ENCODE peak calls at places on chromosomes 3 and 15, in six cellular contexts. W is lower lobe of right lung; N is CD8-positive, alpha-beta memory T cell; U is CD8-positive, alpha-beta T cell; P is H4; X is psoas muscle. S is an unnamed sample.

GRCh38 chr3:6716374-6716773 is 144.5 kb upstream of the GRM7 start:
- DNase-seq in W (no peak), N (no peak), U (no peak), P (no peak), X (no peak), S (no peak)

GRCh38 chr3:126127904-126128303 is 44.0 kb upstream of the SLC41A3 start:
- DNase-seq in W (peak; percentile 30), N (no peak), U (no peak), P (no peak), X (peak; percentile 4), S (no peak)

GRCh38 chr3:129417354-129417753 is 11.1 kb downstream of the EFCAB12 start:
- DNase-seq in W (no peak), N (no peak), U (no peak), P (peak; percentile 73), X (no peak), S (no peak)

GRCh38 chr3:52238193-52238760 is 681 bp downstream of the TWF2 start:
- DNase-seq in W (no peak), N (no peak), U (no peak), P (no peak), X (peak; percentile 12), S (no peak)

GRCh38 chr3:122767690-122768372 is 25.8 kb downstream of the HSPBAP1 start:
- DNase-seq in W (no peak), N (no peak), U (no peak), P (no peak), X (no peak), S (no peak)

GRCh38 chr3:58332575-58333179 is at the start of gene PXK:
- DNase-seq in W (peak; percentile 88), N (peak; percentile 73), U (peak; percentile 70), P (peak; percentile 28), X (peak; percentile 88), S (peak; percentile 95)

GRCh38 chr3:4467522-4467867 is 426 bp upstream of the SUMF1 start:
- DNase-seq in W (no peak), N (no peak), U (no peak), P (no peak), X (no peak), S (no peak)

GRCh38 chr3:112360574-112360973 is 27.6 kb downstream of the CD200 start:
- DNase-seq in W (no peak), N (no peak), U (no peak), P (no peak), X (peak; percentile 23), S (peak; percentile 31)

GRCh38 chr3:178454714-178455113 is 81.5 kb upstream of the KCNMB2 start:
- DNase-seq in W (no peak), N (no peak), U (no peak), P (no peak), X (peak; percentile 45), S (no peak)

GRCh38 chr3:179450901-179451334 is 352 bp downstream of the GNB4 start:
- DNase-seq in W (no peak), N (no peak), U (no peak), P (no peak), X (peak; percentile 53), S (no peak)

GRCh38 chr3:71652786-71653419 is 69.4 kb upstream of the FOXP1 start:
- DNase-seq in W (peak; percentile 51), N (no peak), U (no peak), P (peak; percentile 45), X (peak; percentile 28), S (peak; percentile 74)

GRCh38 chr15:80709542-80709941 is 14.4 kb downstream of the ABHD17C start:
- DNase-seq in W (peak; percentile 81), N (no peak), U (no peak), P (no peak), X (no peak), S (no peak)

GRCh38 chr15:62047278-62047847 is 12.9 kb downstream of the VPS13C start:
- DNase-seq in W (no peak), N (no peak), U (no peak), P (no peak), X (no peak), S (no peak)

GRCh38 chr3:12891985-12892839 is 50.8 kb upstream of the RPL32 start:
- DNase-seq in W (peak; percentile 53), N (no peak), U (no peak), P (peak; percentile 51), X (peak; percentile 18), S (peak; percentile 73)

GRCh38 chr15:70922119-70922518 is 29.5 kb downstream of the LRRC49 start:
- DNase-seq in W (no peak), N (no peak), U (no peak), P (no peak), X (no peak), S (no peak)

GRCh38 chr15:45372032-45372995 is 6.0 kb downstream of the GATM start:
- DNase-seq in W (no peak), N (no peak), U (no peak), P (no peak), X (no peak), S (no peak)

GRCh38 chr3:51681453-51681852 is 10.4 kb downstream of the TEX264 start:
- DNase-seq in W (peak; percentile 64), N (peak; percentile 32), U (peak; percentile 52), P (no peak), X (no peak), S (no peak)

GRCh38 chr3:177150970-177151627 is 46.2 kb downstream of the TBL1XR1 start:
- DNase-seq in W (no peak), N (no peak), U (no peak), P (peak; percentile 84), X (no peak), S (no peak)

GRCh38 chr3:81277853-81278252 is 483.6 kb downstream of the GBE1 start:
- DNase-seq in W (no peak), N (no peak), U (no peak), P (no peak), X (no peak), S (no peak)

GRCh38 chr15:56243774-56244236 is at the start of gene RFX7:
- DNase-seq in W (peak; percentile 85), N (peak; percentile 68), U (peak; percentile 63), P (peak; percentile 60), X (peak; percentile 83), S (peak; percentile 70)

GRCh38 chr3:22996926-22997600 is 206.1 kb upstream of the UBE2E2 start:
- DNase-seq in W (no peak), N (no peak), U (no peak), P (no peak), X (no peak), S (no peak)

GRCh38 chr3:98705694-98706093 is 57.4 kb upstream of the ST3GAL6 start:
- DNase-seq in W (no peak), N (no peak), U (no peak), P (no peak), X (no peak), S (no peak)

GRCh38 chr15:48282186-48282585 is 49.0 kb upstream of the DUT start:
- DNase-seq in W (no peak), N (no peak), U (no peak), P (no peak), X (no peak), S (no peak)

GRCh38 chr3:195764961-195765706 is 44.4 kb downstream of the MUC20 start:
- DNase-seq in W (peak; percentile 34), N (no peak), U (no peak), P (no peak), X (no peak), S (no peak)

GRCh38 chr15:81948751-81949150 is 97.1 kb downstream of the MEX3B start:
- DNase-seq in W (no peak), N (no peak), U (no peak), P (peak; percentile 72), X (no peak), S (no peak)

GRCh38 chr3:5231067-5231466 is 43.6 kb downstream of the EDEM1 start:
- DNase-seq in W (no peak), N (no peak), U (no peak), P (no peak), X (no peak), S (no peak)

GRCh38 chr3:12351145-12351544 is 62.3 kb downstream of the PPARG start:
- DNase-seq in W (no peak), N (no peak), U (no peak), P (peak; percentile 30), X (peak; percentile 15), S (no peak)

GRCh38 chr3:155158361-155159037 is 78.4 kb downstream of the MME start:
- DNase-seq in W (no peak), N (no peak), U (no peak), P (no peak), X (no peak), S (no peak)

GRCh38 chr15:82850242-82850591 is 40.8 kb downstream of the WHAMM start:
- DNase-seq in W (no peak), N (no peak), U (no peak), P (no peak), X (no peak), S (peak; percentile 32)